ENCODE peak calls at places on chromosomes 1 and 21, in seven cellular contexts. W is AG04449; I is EH; F is sigmoid colon; E is CD8-positive, alpha-beta T cell; B is activated T-cell treated with anti-CD3 and anti-CD28 coated beads for 1 hour; M is activated effector memory CD4-positive, alpha-beta T cell treated with anti-CD3 and anti-CD28 coated beads, Interleukin-2, amount 50 U/mL, for 16 hours. O is an unnamed sample.

GRCh38 chr1:5856246-5856815 is 135.9 kb downstream of the NPHP4 start:
- DNase-seq in W (no peak), I (no peak), F (no peak), E (no peak), B (no peak), M (no peak), O (no peak)

GRCh38 chr21:32257952-32258785 is 20.7 kb downstream of the MIS18A start:
- DNase-seq in W (peak), I (peak), F (peak), E (peak), B (no peak), M (peak), O (peak)

GRCh38 chr1:206734499-206735142 is 36.0 kb upstream of the IL19 start:
- DNase-seq in W (no peak), I (peak), F (peak), E (peak), B (peak), M (peak), O (no peak)

GRCh38 chr1:27192039-27192529 is 37.2 kb upstream of the SLC9A1 start:
- DNase-seq in W (no peak), I (no peak), F (no peak), E (no peak), B (no peak), M (no peak), O (no peak)

GRCh38 chr1:66022904-66023620 is 230.4 kb downstream of the PDE4B start:
- DNase-seq in W (no peak), I (peak), F (no peak), E (no peak), B (no peak), M (no peak), O (no peak)

GRCh38 chr1:84853743-84854721 is 39.0 kb downstream of the LPAR3 start:
- DNase-seq in W (no peak), I (peak), F (no peak), E (peak), B (peak), M (no peak), O (peak)

GRCh38 chr1:155940993-155941844 is at the start of gene RXFP4:
- DNase-seq in W (no peak), I (peak), F (no peak), E (no peak), B (no peak), M (peak), O (no peak)

GRCh38 chr1:161215079-161215478 is at the start of gene FCER1G:
- DNase-seq in W (no peak), I (no peak), F (no peak), E (no peak), B (no peak), M (no peak), O (peak)

GRCh38 chr1:29620631-29621030 is 384.3 kb downstream of the PTPRU start:
- DNase-seq in W (no peak), I (no peak), F (no peak), E (peak), B (no peak), M (no peak), O (no peak)

GRCh38 chr21:16084776-16085364 is 355.1 kb downstream of the USP25 start:
- DNase-seq in W (no peak), I (peak), F (peak), E (no peak), B (no peak), M (no peak), O (no peak)

GRCh38 chr1:222910699-222911098 is 95.9 kb downstream of the DISP1 start:
- DNase-seq in W (no peak), I (peak), F (no peak), E (no peak), B (no peak), M (no peak), O (no peak)

GRCh38 chr21:16502273-16502672 is 772.5 kb downstream of the USP25 start:
- DNase-seq in W (no peak), I (no peak), F (no peak), E (no peak), B (no peak), M (no peak), O (no peak)

GRCh38 chr1:177558372-177558771 is 387.6 kb downstream of the BRINP2 start:
- DNase-seq in W (no peak), I (no peak), F (no peak), E (no peak), B (no peak), M (no peak), O (no peak)

GRCh38 chr1:183019860-183020259 is 3.4 kb upstream of the LAMC1 start:
- DNase-seq in W (no peak), I (peak), F (no peak), E (no peak), B (no peak), M (no peak), O (no peak)

GRCh38 chr21:45992311-45993209 is 11.0 kb downstream of the COL6A1 start:
- DNase-seq in W (no peak), I (no peak), F (peak), E (peak), B (no peak), M (peak), O (no peak)

GRCh38 chr1:8147922-8148321 is 121.8 kb upstream of the ERRFI1 start:
- DNase-seq in W (no peak), I (peak), F (no peak), E (no peak), B (no peak), M (no peak), O (no peak)

GRCh38 chr1:109281680-109282496 is 1.1 kb downstream of the PSRC1 start:
- DNase-seq in W (no peak), I (peak), F (no peak), E (no peak), B (no peak), M (no peak), O (peak)

GRCh38 chr1:183277821-183278735 is 92.0 kb downstream of the LAMC2 start:
- DNase-seq in W (no peak), I (peak), F (no peak), E (no peak), B (no peak), M (no peak), O (no peak)

GRCh38 chr1:224059897-224060462 is 53.9 kb upstream of the FBXO28 start:
- DNase-seq in W (no peak), I (no peak), F (no peak), E (no peak), B (no peak), M (no peak), O (no peak)

GRCh38 chr1:109482796-109483638 is 688 bp upstream of the ATXN7L2 start:
- DNase-seq in W (no peak), I (no peak), F (peak), E (no peak), B (no peak), M (peak), O (no peak)

GRCh38 chr1:3631865-3632264 is 7.0 kb downstream of the TPRG1L start:
- DNase-seq in W (no peak), I (no peak), F (no peak), E (no peak), B (no peak), M (no peak), O (no peak)

GRCh38 chr1:153962088-153963029 is 978 bp downstream of the SLC39A1 start:
- DNase-seq in W (no peak), I (peak), F (peak), E (no peak), B (no peak), M (no peak), O (no peak)

GRCh38 chr1:247716546-247716945 is at the start of gene OR6F1:
- DNase-seq in W (no peak), I (no peak), F (no peak), E (no peak), B (no peak), M (no peak), O (no peak)

GRCh38 chr21:30014883-30015282 is 75.1 kb upstream of the GRIK1 start:
- DNase-seq in W (no peak), I (no peak), F (no peak), E (no peak), B (no peak), M (no peak), O (no peak)

GRCh38 chr1:21666572-21667320 is 2.4 kb downstream of the RAP1GAP start:
- DNase-seq in W (no peak), I (no peak), F (peak), E (no peak), B (no peak), M (peak), O (no peak)

GRCh38 chr1:14604414-14604813 is 5.9 kb downstream of the KAZN start:
- DNase-seq in W (no peak), I (no peak), F (no peak), E (no peak), B (no peak), M (no peak), O (no peak)

GRCh38 chr1:231861541-231862481 is 235.2 kb downstream of the DISC1 start:
- DNase-seq in W (peak), I (peak), F (no peak), E (no peak), B (no peak), M (no peak), O (no peak)

O was measured in GDM1.